ENCODE peak calls at places on chromosomes 13 and 19, in nine cellular contexts. B is CD8-positive, alpha-beta T cell; K is ovary; I is psoas muscle; J is lower lobe of right lung; D is endodermal cell; S is fibroblast of lung; A is SK-N-SH; P is RWPE2. W is an unnamed sample. For H3K9me3 and H3K4me1, the result is how much of the 10 kb centered on the place peaks cover.

GRCh38 chr19:34314437-34315313 is 50.3 kb upstream of the GPI start:
- DNase-seq in P (no peak), A (no peak), D (no peak), I (no peak), K (no peak), J (no peak), S (no peak), B (no peak), W (no peak)

GRCh38 chr19:6221878-6222746 is 57.7 kb downstream of the MLLT1 start:
- DNase-seq in S (no peak), A (no peak), I (peak), P (peak), J (peak), K (peak), B (no peak), D (no peak), W (no peak)

GRCh38 chr19:48329167-48329891 is 4.0 kb downstream of the EMP3 start:
- DNase-seq in B (peak), P (no peak), D (peak), I (no peak), K (no peak), S (peak), J (no peak), A (no peak), W (no peak)

GRCh38 chr13:98254541-98254940 is 77.5 kb upstream of the RNF113B start:
- DNase-seq in S (peak), D (peak), K (no peak), B (no peak), J (no peak), P (no peak), A (peak), I (no peak), W (no peak)

GRCh38 chr19:34220472-34221063 is 33.8 kb upstream of the GARRE1 start:
- DNase-seq in I (peak), S (peak), K (peak), A (peak), J (no peak), B (peak), D (peak), P (no peak), W (peak)

GRCh38 chr19:18648971-18649310 is 12.1 kb downstream of the KLHL26 start:
- DNase-seq in I (peak), D (peak), S (peak), B (no peak), P (no peak), K (peak), J (no peak), A (no peak), W (no peak)

GRCh38 chr13:79571147-79571546 is 90.2 kb downstream of the NDFIP2 start:
- DNase-seq in S (no peak), A (no peak), K (no peak), P (no peak), I (no peak), D (no peak), B (no peak), J (no peak), W (no peak)

GRCh38 chr13:36173923-36174322 is 40.4 kb downstream of the SOHLH2 start:
- DNase-seq in S (no peak), K (no peak), J (no peak), B (no peak), P (no peak), I (no peak), D (no peak), A (no peak), W (no peak)

GRCh38 chr13:90201198-90201597 is 1146.3 kb upstream of the MIR17HG start:
- DNase-seq in J (no peak), P (no peak), I (no peak), D (no peak), B (no peak), S (peak), A (no peak), K (no peak), W (no peak)

GRCh38 chr13:56718791-56719190 is 421.9 kb upstream of the PRR20A start:
- DNase-seq in P (no peak), J (no peak), S (no peak), A (no peak), D (no peak), K (no peak), I (no peak), B (no peak), W (no peak)

GRCh38 chr19:47176627-47177090 is 46.0 kb downstream of the SAE1 start:
- DNase-seq in P (no peak), D (no peak), K (no peak), I (no peak), J (no peak), B (peak), S (peak), A (no peak), W (no peak)

GRCh38 chr13:44108345-44108858 is 228.7 kb downstream of the LACC1 start:
- DNase-seq in K (no peak), I (no peak), P (no peak), B (no peak), A (no peak), D (no peak), J (no peak), S (no peak), W (peak)

GRCh38 chr13:50419896-50420295 is 404.7 kb downstream of the KCNRG start:
- DNase-seq in B (no peak), P (no peak), K (peak), I (no peak), S (no peak), J (no peak), A (no peak), D (no peak), W (peak)

GRCh38 chr19:16882146-16882545 is 6.7 kb upstream of the F2RL3 start:
- DNase-seq in I (no peak), S (no peak), A (no peak), K (no peak), J (no peak), D (no peak), B (no peak), P (no peak), W (no peak)

GRCh38 chr19:35357867-35358573 is at the start of gene FFAR3:
- DNase-seq in D (peak), I (no peak), K (no peak), P (peak), A (no peak), B (no peak), S (no peak), J (no peak), W (no peak)

GRCh38 chr13:75178436-75178835 is 303.5 kb downstream of the TBC1D4 start:
- DNase-seq in A (no peak), D (no peak), J (no peak), K (no peak), S (no peak), B (no peak), I (no peak), P (no peak), W (no peak)

GRCh38 chr13:103839460-103839859 is 773.2 kb upstream of the SLC10A2 start:
- DNase-seq in P (no peak), A (peak), B (no peak), D (no peak), S (no peak), K (no peak), I (no peak), J (no peak), W (no peak)

GRCh38 chr19:58304748-58305064 is 471 bp upstream of the ERVK3-1 start:
- DNase-seq in A (no peak), J (no peak), S (no peak), D (no peak), P (no peak), K (no peak), I (no peak), B (no peak), W (no peak)

GRCh38 chr19:51637362-51637978 is 7.3 kb upstream of the SIGLEC5 start:
- DNase-seq in S (no peak), K (no peak), B (no peak), J (no peak), D (no peak), A (peak), I (no peak), P (no peak), W (no peak)

GRCh38 chr13:39035799-39036198 is 2.1 kb downstream of the PROSER1 start:
- DNase-seq in A (no peak), B (no peak), J (no peak), S (no peak), K (no peak), I (no peak), P (no peak), D (no peak), W (no peak)

GRCh38 chr19:58181902-58182576 is 822 bp upstream of the ZNF274 start:
- DNase-seq in A (no peak), P (no peak), B (peak), K (peak), I (peak), D (peak), S (no peak), J (no peak), W (peak)

GRCh38 chr13:20121154-20121515 is 39.7 kb downstream of the GJA3 start:
- DNase-seq in A (no peak), P (no peak), K (no peak), B (no peak), J (no peak), S (no peak), I (no peak), D (peak), W (peak)

GRCh38 chr13:79492313-79492798 is 11.4 kb downstream of the NDFIP2 start:
- DNase-seq in P (no peak), D (peak), K (no peak), A (no peak), S (peak), I (no peak), J (no peak), B (no peak), W (no peak)

GRCh38 chr19:3129112-3129511 is 6.7 kb upstream of the GNA15 start:
- DNase-seq in P (no peak), S (peak), J (no peak), D (peak), A (no peak), B (no peak), K (no peak), I (no peak), W (no peak)

GRCh38 chr13:98324105-98324504 is 147.0 kb upstream of the RNF113B start:
- DNase-seq in B (no peak), A (no peak), K (no peak), D (no peak), S (peak), I (no peak), P (no peak), J (no peak), W (no peak)

GRCh38 chr13:114230117-114230516 is 4.6 kb upstream of the CDC16 start:
- DNase-seq in S (peak), D (peak), A (no peak), P (no peak), J (no peak), I (no peak), K (no peak), B (no peak), W (no peak)

GRCh38 chr13:77300176-77301141 is 26.4 kb downstream of the MYCBP2 start:
- DNase-seq in S (peak), K (no peak), J (no peak), D (no peak), P (no peak), I (no peak), B (no peak), A (no peak), W (no peak)

GRCh38 chr19:44156475-44156874 is 8.4 kb upstream of the ZNF226 start:
- DNase-seq in S (no peak), A (no peak), I (no peak), K (no peak), P (no peak), B (no peak), D (no peak), J (no peak), W (no peak)
- H3K9me3 ChIP-seq in S (under half), A (under half), I (half or more), K (half or more), P (under half), B (under half), D (under half), J (half or more), W (half or more)

GRCh38 chr13:29802621-29803020 is 47.8 kb downstream of the UBL3 start:
- DNase-seq in I (no peak), S (peak), A (no peak), J (no peak), K (no peak), P (no peak), B (no peak), D (no peak), W (no peak)
- H3K4me1 ChIP-seq in I (under half), S (under half), A (under half), J (under half), K (under half), P (under half), B (under half), D (under half), W (under half)

DNA sequence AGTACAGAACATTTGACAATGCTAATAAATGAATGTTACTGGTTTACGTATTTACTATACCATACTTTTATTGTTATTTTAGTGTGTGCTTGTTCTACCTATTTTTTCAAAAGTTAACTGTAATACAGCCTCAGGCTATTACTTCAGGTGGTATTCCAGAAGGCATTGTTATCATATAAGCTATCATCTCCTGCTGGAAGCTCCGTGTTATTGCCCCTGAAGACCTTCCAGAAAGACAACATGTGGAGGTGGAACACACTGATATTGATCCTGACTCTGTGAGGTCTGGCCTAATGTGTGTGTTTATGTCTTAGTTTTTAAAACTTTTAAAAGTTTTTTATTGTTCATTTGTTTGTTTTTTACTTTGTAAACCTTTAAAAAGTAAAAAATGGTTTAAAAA is 509.8 kb upstream of the SPRY2 start:
- DNase-seq in K (no peak), I (no peak), P (no peak), J (no peak), S (no peak), B (no peak), D (no peak), A (no peak), W (no peak)
- TF ChIP-seq CTCF in K (no peak), I (no peak), P (no peak), J (no peak), S (no peak), B (no peak), D (peak), A (no peak), W (no peak)

GRCh38 chr19:56594446-56594782 is 688 bp upstream of the ZNF71 start:
- DNase-seq in D (no peak), I (no peak), J (no peak), B (no peak), K (no peak), A (no peak), P (no peak), S (no peak), W (no peak)
- H3K9me3 ChIP-seq in D (under half), I (half or more), J (under half), B (under half), K (under half), A (under half), P (under half), S (under half), W (under half)

GRCh38 chr13:23867027-23867491 is 22.1 kb downstream of the MIPEP start:
- DNase-seq in A (no peak), K (no peak), P (no peak), J (no peak), S (peak), B (no peak), D (peak), I (no peak), W (no peak)
- H3K4me1 ChIP-seq in A (under half), K (under half), P (under half), J (under half), S (under half), B (under half), D (under half), I (under half), W (under half)

GRCh38 chr13:29369060-29369743 is 226.3 kb downstream of the SLC7A1 start:
- DNase-seq in P (no peak), K (no peak), B (no peak), D (peak), A (peak), I (no peak), S (peak), J (no peak), W (no peak)
- TF ChIP-seq CTCF in P (peak), K (no peak), B (no peak), D (peak), A (peak), I (peak), S (peak), J (peak), W (no peak)

GRCh38 chr19:746956-747355 is 4.0 kb upstream of the MISP start:
- DNase-seq in J (no peak), P (no peak), I (no peak), K (no peak), D (no peak), B (no peak), A (no peak), S (no peak), W (no peak)
- H3K9me3 ChIP-seq in J (under half), P (under half), I (under half), K (under half), D (under half), B (under half), A (under half), S (under half), W (under half)

DNA sequence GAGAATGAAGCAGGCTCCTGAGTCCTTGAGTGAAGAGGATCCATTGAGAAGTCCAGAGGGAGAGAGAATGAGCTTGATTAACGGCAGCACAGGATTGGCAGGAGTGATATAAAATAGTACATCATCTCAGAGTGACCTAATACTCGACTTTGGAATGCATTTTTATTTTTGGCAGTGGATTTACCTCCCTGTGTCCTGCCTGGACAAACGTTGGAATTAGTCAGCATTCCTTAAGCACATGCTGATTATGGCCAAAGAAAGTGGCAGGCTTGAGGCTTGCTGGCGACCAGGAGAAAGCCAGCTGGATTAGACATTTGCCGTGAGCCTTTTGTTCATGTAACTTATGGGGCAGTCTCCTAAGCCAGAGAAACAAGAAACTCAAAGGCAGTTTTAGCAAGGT is 22.9 kb downstream of the LRCH1 start:
- DNase-seq in I (no peak), K (no peak), J (no peak), D (no peak), P (no peak), B (no peak), A (no peak), S (peak), W (no peak)
- H3K4me1 ChIP-seq in I (under half), K (under half), J (half or more), D (under half), P (under half), B (under half), A (under half), S (under half), W (under half)

DNA sequence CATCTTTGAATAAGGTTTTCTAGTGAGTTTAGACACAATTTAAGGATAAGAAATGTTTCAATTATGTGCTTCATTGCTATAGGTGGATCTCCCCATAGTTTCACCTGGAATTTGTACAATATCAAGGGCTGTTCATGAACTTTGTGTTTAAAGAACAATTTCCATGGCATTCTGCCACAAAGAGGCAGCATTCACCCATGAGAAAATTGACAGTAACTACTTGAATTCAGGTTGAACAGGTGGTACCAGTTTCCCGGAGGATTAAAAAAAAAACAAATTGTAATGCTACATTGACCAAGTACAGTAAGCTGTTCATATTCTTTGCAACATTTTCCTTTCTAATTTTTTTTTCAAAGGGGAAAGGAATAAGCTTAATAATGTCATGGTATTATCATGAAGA is 9.1 kb downstream of the SLITRK5 start:
- DNase-seq in P (no peak), B (no peak), K (no peak), I (no peak), J (no peak), A (peak), D (no peak), S (no peak), W (no peak)
- TF ChIP-seq CTCF in P (peak), B (no peak), K (no peak), I (no peak), J (no peak), A (no peak), D (peak), S (no peak), W (no peak)

DNA sequence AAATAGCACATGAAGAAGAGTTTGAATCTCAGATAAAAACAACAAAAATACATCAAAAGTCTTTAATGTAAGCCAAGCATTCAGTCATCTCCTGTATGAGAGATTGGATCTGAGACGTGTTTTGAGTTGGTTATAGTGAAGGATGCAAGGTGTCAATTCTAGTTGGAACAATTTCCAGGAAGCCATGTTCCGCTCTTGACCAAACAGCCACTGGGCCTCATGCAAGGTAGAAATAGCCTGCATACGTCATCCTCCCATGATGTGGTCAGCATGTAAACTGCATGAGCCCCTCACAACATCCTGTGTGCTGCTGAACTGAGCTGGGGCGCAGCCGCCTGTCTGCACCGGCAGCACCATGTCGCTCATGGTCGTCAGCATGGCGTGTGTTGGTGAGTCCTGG is at the start of gene KIR3DL3:
- DNase-seq in P (no peak), J (no peak), A (no peak), K (no peak), B (no peak), D (no peak), S (no peak), I (no peak), W (no peak)
- H3K9me3 ChIP-seq in P (under half), J (under half), A (under half), K (under half), B (under half), D (half or more), S (under half), I (under half), W (under half)